ENCODE peak calls at places on chromosomes 1 and 21, in five cellular contexts. A is uterus; X is DMS153; Z is body of pancreas; U is activated CD8-positive, alpha-beta memory T cell treated with anti-CD3 and anti-CD28 coated beads for 24 hours. O is an unnamed sample.

GRCh38 chr21:38295997-38296764 is 39.4 kb downstream of the KCNJ15 start:
- DNase-seq in A (no peak), X (no peak), U (no peak), Z (no peak), O (no peak)

GRCh38 chr1:247843411-247843810 is 1.7 kb upstream of the OR11L1 start:
- DNase-seq in Z (no peak), X (no peak), A (no peak), U (no peak), O (no peak)

GRCh38 chr21:43277481-43278351 is 108.9 kb downstream of the CRYAA start:
- DNase-seq in A (no peak), X (no peak), U (no peak), Z (no peak), O (no peak)

GRCh38 chr1:17895401-17895800 is 140.3 kb downstream of the ACTL8 start:
- DNase-seq in A (no peak), Z (no peak), X (no peak), U (no peak), O (no peak)

GRCh38 chr1:227938911-227939790 is 8.6 kb downstream of the WNT9A start:
- DNase-seq in X (no peak), A (no peak), U (no peak), Z (no peak), O (no peak)

GRCh38 chr1:109388884-109389637 is 8.7 kb downstream of the SORT1 start:
- DNase-seq in A (no peak), U (no peak), X (no peak), Z (no peak), O (no peak)

GRCh38 chr1:155324717-155325595 is 4.3 kb downstream of the RUSC1 start:
- DNase-seq in X (peak), A (peak), Z (peak), U (no peak), O (no peak)

GRCh38 chr1:8597455-8597854 is 220.0 kb downstream of the RERE start:
- DNase-seq in X (no peak), Z (no peak), A (no peak), U (no peak), O (no peak)

GRCh38 chr1:243294723-243295121 is 38.9 kb downstream of the SDCCAG8 start:
- DNase-seq in A (no peak), U (no peak), X (no peak), Z (no peak), O (no peak)

GRCh38 chr1:88490676-88491075 is 193.4 kb upstream of the PKN2 start:
- DNase-seq in U (no peak), A (no peak), X (no peak), Z (no peak), O (no peak)

GRCh38 chr1:40592107-40592773 is 60.8 kb downstream of the ZNF684 start:
- DNase-seq in Z (no peak), A (no peak), X (peak), U (no peak), O (peak)

GRCh38 chr1:221294244-221294643 is 415.0 kb downstream of the HLX start:
- DNase-seq in X (no peak), U (no peak), A (no peak), Z (no peak), O (no peak)

GRCh38 chr1:168086438-168086837 is 50.3 kb downstream of the GPR161 start:
- DNase-seq in A (no peak), Z (no peak), U (no peak), X (no peak), O (no peak)

GRCh38 chr1:154745286-154745731 is 124.8 kb downstream of the KCNN3 start:
- DNase-seq in Z (no peak), U (no peak), A (peak), X (no peak), O (no peak)

GRCh38 chr21:26136686-26137085 is 33.9 kb downstream of the APP start:
- DNase-seq in X (no peak), U (no peak), A (no peak), Z (no peak), O (no peak)

GRCh38 chr1:1004420-1004779 is 4.5 kb upstream of the HES4 start:
- DNase-seq in U (no peak), X (no peak), A (no peak), Z (no peak), O (no peak)

GRCh38 chr1:30413111-30413440 is 310.3 kb downstream of the MATN1 start:
- DNase-seq in X (no peak), Z (no peak), U (peak), A (no peak), O (no peak)

GRCh38 chr1:29513357-29513756 is 277.0 kb downstream of the PTPRU start:
- DNase-seq in A (no peak), Z (peak), X (peak), U (no peak), O (peak)

GRCh38 chr1:152013664-152014237 is 20.1 kb upstream of the S100A10 start:
- DNase-seq in A (no peak), X (no peak), U (no peak), Z (peak), O (no peak)

GRCh38 chr1:5507340-5507739 is 484.9 kb downstream of the NPHP4 start:
- DNase-seq in X (peak), Z (no peak), U (no peak), A (no peak), O (peak)

GRCh38 chr21:41729701-41730368 is 37.0 kb downstream of the RIPK4 start:
- DNase-seq in A (no peak), Z (no peak), X (no peak), U (no peak), O (no peak)

GRCh38 chr1:228903573-228904122 is 168.4 kb downstream of the RHOU start:
- DNase-seq in X (no peak), A (no peak), U (peak), Z (no peak), O (no peak)

GRCh38 chr1:7508830-7509508 is 262.1 kb upstream of the VAMP3 start:
- DNase-seq in X (no peak), Z (no peak), U (no peak), A (no peak), O (no peak)

GRCh38 chr1:209809601-209810000 is 3.7 kb upstream of the IRF6 start:
- DNase-seq in U (no peak), X (no peak), A (no peak), Z (no peak), O (no peak)

GRCh38 chr1:147077936-147078605 is 94.2 kb downstream of the PRKAB2 start:
- DNase-seq in Z (no peak), U (no peak), X (no peak), A (no peak), O (no peak)

GRCh38 chr1:231694465-231695077 is 68.0 kb downstream of the DISC1 start:
- DNase-seq in U (no peak), X (no peak), A (no peak), Z (no peak), O (no peak)

GRCh38 chr1:223774133-223774811 is 61.9 kb downstream of the CAPN2 start:
- DNase-seq in U (peak), A (no peak), Z (no peak), X (no peak), O (no peak)

GRCh38 chr1:6466023-6466422 is at the start of gene TNFRSF25:
- DNase-seq in U (peak), Z (no peak), X (no peak), A (no peak), O (no peak)

GRCh38 chr1:228014235-228014930 is 7.6 kb downstream of the WNT3A start:
- DNase-seq in U (peak), A (peak), X (no peak), Z (peak), O (no peak)